ENCODE peak calls at places on chromosomes 13 and 19, in five cellular contexts. S is GM06990, C is HL-60, W is upper lobe of right lung, H is cardiac fibroblast. A is an unnamed sample.

GRCh38 chr13:40115456-40115855 is 460.0 kb downstream of the COG6 start:
- DNase-seq in C (no peak), W (no peak), H (peak; percentile 34), S (no peak), A (no peak)

GRCh38 chr13:29480893-29481525 is 114.5 kb downstream of the SLC7A1 start:
- DNase-seq in S (no peak), H (no peak), W (no peak), C (no peak), A (no peak)

GRCh38 chr19:29576761-29577661 is 29.1 kb upstream of the POP4 start:
- DNase-seq in C (no peak), S (no peak), H (peak; percentile 67), W (no peak), A (no peak)

GRCh38 chr13:18948664-18949488 is 232.7 kb downstream of the TUBA3C start:
- DNase-seq in S (no peak), W (no peak), C (no peak), H (no peak), A (no peak)

GRCh38 chr13:110913911-110914292 is 967 bp downstream of the ANKRD10 start:
- DNase-seq in S (no peak), H (no peak), W (no peak), C (no peak), A (no peak)

GRCh38 chr13:49454388-49455015 is 10.4 kb downstream of the SETDB2 start:
- DNase-seq in S (peak; percentile 49), W (no peak), C (no peak), H (peak; percentile 43), A (peak; percentile 70)

GRCh38 chr19:8340341-8341096 is 2.5 kb downstream of the KANK3 start:
- DNase-seq in H (no peak), W (peak; percentile 81), C (no peak), S (no peak), A (no peak)

GRCh38 chr19:18460313-18460712 is 22.4 kb upstream of the ISYNA1 start:
- DNase-seq in S (no peak), W (no peak), C (no peak), H (peak; percentile 84), A (peak; percentile 72)

GRCh38 chr19:49133621-49134454 is 14.5 kb downstream of the PPFIA3 start:
- DNase-seq in H (peak; percentile 55), W (peak; percentile 91), C (no peak), S (no peak), A (peak; percentile 40)

GRCh38 chr13:66700336-66700735 is 529.8 kb downstream of the PCDH9 start:
- DNase-seq in H (peak; percentile 9), S (no peak), C (no peak), W (no peak), A (no peak)

GRCh38 chr13:34696741-34697140 is 245.3 kb upstream of the NBEA start:
- DNase-seq in H (no peak), C (no peak), S (no peak), W (no peak), A (no peak)

GRCh38 chr19:46624958-46625661 is at the start of gene PTGIR:
- DNase-seq in H (peak; percentile 89), W (no peak), S (no peak), C (peak; percentile 29), A (peak; percentile 88)

GRCh38 chr13:60402022-60402421 is 5.0 kb downstream of the TDRD3 start:
- DNase-seq in H (peak; percentile 12), C (no peak), S (no peak), W (no peak), A (no peak)

GRCh38 chr19:27794444-27795042 is 1418.4 kb downstream of the UQCRFS1 start:
- DNase-seq in H (peak; percentile 50), S (no peak), W (no peak), C (peak; percentile 42), A (peak; percentile 40)

GRCh38 chr19:45613926-45614725 is 12.1 kb upstream of the GPR4 start:
- DNase-seq in S (peak; percentile 58), W (no peak), H (peak; percentile 93), C (peak; percentile 58), A (peak; percentile 88)

GRCh38 chr13:114097504-114097892 is 34.9 kb downstream of the RASA3 start:
- DNase-seq in S (no peak), W (no peak), C (peak; percentile 75), H (no peak), A (no peak)

GRCh38 chr19:10907925-10908324 is 20.5 kb downstream of the YIPF2 start:
- DNase-seq in S (no peak), H (no peak), W (no peak), C (no peak), A (no peak)

GRCh38 chr19:45599286-45599685 is 2.7 kb downstream of the GPR4 start:
- DNase-seq in C (no peak), W (no peak), S (no peak), H (no peak), A (no peak)

GRCh38 chr13:47661076-47661475 is 340.0 kb downstream of the SUCLA2 start:
- DNase-seq in W (no peak), C (no peak), H (peak; percentile 65), S (no peak), A (peak; percentile 92)

GRCh38 chr19:41323430-41324125 is 13.6 kb downstream of the CCDC97 start:
- DNase-seq in W (no peak), C (peak; percentile 49), H (peak; percentile 95), S (no peak), A (peak; percentile 97)

GRCh38 chr13:32594339-32594738 is 8.1 kb downstream of the PDS5B start:
- DNase-seq in S (no peak), H (peak; percentile 44), C (no peak), W (no peak), A (peak; percentile 29)

GRCh38 chr13:66635526-66635925 is 594.6 kb downstream of the PCDH9 start:
- DNase-seq in S (no peak), W (no peak), C (no peak), H (peak; percentile 94), A (peak; percentile 79)

GRCh38 chr13:32495429-32495828 is 43.2 kb downstream of the N4BP2L2 start:
- DNase-seq in H (no peak), S (no peak), W (no peak), C (no peak), A (no peak)

GRCh38 chr19:46068345-46069258 is 27.8 kb upstream of the IGFL4 start:
- DNase-seq in W (no peak), C (peak; percentile 44), H (peak; percentile 93), S (no peak), A (peak; percentile 85)

GRCh38 chr13:30796132-30796832 is 60.9 kb downstream of the ALOX5AP start:
- DNase-seq in S (no peak), W (no peak), C (peak; percentile 19), H (peak; percentile 80), A (peak; percentile 80)

GRCh38 chr13:24068472-24068871 is 92.0 kb upstream of the SPATA13 start:
- DNase-seq in S (no peak), C (no peak), W (no peak), H (no peak), A (no peak)

GRCh38 chr19:4380254-4380727 is 20.1 kb downstream of the SH3GL1 start:
- DNase-seq in H (no peak), W (no peak), C (no peak), S (no peak), A (peak; percentile 23)

GRCh38 chr19:17951151-17952040 is 15.5 kb upstream of the KCNN1 start:
- DNase-seq in H (no peak), C (peak; percentile 23), S (no peak), W (no peak), A (no peak)

GRCh38 chr19:41753936-41754529 is 1.3 kb upstream of the CEACAM6 start:
- DNase-seq in S (no peak), W (no peak), H (peak; percentile 48), C (peak; percentile 80), A (peak; percentile 8)

GRCh38 chr13:71864981-71865857 is 1.8 kb downstream of the DACH1 start:
- DNase-seq in W (peak; percentile 66), H (peak; percentile 24), C (peak; percentile 80), S (no peak), A (no peak)

GRCh38 chr19:41325947-41326706 is 16.2 kb downstream of the CCDC97 start:
- DNase-seq in W (no peak), C (no peak), S (peak; percentile 56), H (peak; percentile 77), A (peak; percentile 85)

GRCh38 chr13:45325806-45326205 is 15.2 kb downstream of the TPT1 start:
- DNase-seq in H (peak; percentile 94), C (peak; percentile 88), S (no peak), W (no peak), A (peak; percentile 83)

GRCh38 chr13:33015791-33016323 is 366 bp upstream of the KL start:
- DNase-seq in C (no peak), H (no peak), S (peak; percentile 37), W (peak; percentile 65), A (no peak)

DNA sequence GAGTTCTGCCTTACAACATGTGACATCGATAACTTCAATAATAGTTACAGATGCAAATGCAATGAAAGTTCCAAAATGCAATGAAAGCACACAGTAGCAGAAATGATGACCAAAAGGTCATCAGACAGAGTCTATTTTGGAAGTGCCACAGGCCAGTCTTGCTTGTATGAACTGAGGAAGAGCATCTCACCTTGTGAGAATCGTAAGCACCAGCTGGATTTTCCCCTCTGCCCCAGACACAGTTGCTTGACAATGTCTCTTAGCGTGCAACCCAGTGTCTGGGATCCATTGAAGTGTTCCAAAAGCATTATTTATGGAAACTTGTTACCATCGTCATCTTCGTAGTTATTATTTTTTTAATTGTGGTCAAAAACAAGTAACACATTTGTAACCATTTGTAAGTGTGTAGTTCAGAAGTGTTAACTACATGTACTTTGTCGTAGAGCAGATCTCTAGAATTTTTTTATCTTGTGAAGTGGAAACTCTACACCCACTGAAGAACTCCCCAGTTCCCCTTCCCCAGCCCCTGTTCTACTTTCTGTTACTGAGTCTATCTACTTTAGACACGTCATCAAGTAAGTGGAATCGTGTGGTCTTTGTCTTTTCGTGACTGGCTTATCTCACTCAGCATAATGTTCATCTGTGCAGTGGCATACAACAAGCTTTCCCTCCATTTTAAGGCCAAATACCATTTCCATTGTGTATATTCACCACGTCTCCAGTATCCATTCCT is 170.0 kb upstream of the RNF113B start:
- DNase-seq in C (no peak), S (no peak), W (no peak), H (no peak), A (no peak)
- H3K4me3 ChIP-seq in C (no peak overlapping the region), S (no peak overlapping the region), W (no peak overlapping the region), H (no peak overlapping the region), A (no peak overlapping the region)

GRCh38 chr13:101941095-101941777 is 460.6 kb downstream of the FGF14 start:
- DNase-seq in S (no peak), C (no peak), W (no peak), H (peak; percentile 22), A (peak; percentile 14)
- TF ChIP-seq CTCF in S (peak; percentile 16), C (no peak), W (peak; percentile 40), H (peak; percentile 37), A (peak; percentile 39)

GRCh38 chr13:50842711-50843255 is 709 bp downstream of the DLEU7 start:
- DNase-seq in S (no peak), W (no peak), C (no peak), H (no peak), A (no peak)
- H3K4me3 ChIP-seq in S (no peak overlapping the region), W (no peak overlapping the region), C (no peak overlapping the region), H (no peak overlapping the region), A (no peak overlapping the region)

GRCh38 chr13:97257800-97258799 is 36.0 kb downstream of the MBNL2 start:
- DNase-seq in H (peak; percentile 95), S (peak; percentile 43), C (no peak), W (no peak), A (peak; percentile 88)
- TF ChIP-seq CTCF in H (peak; percentile 19), S (no peak), C (no peak), W (peak; percentile 15), A (peak; percentile 37)

GRCh38 chr19:50356691-50357177 is 8.7 kb downstream of the NAPSA start:
- DNase-seq in C (no peak), H (no peak), W (peak; percentile 41), S (no peak), A (no peak)
- H3K4me3 ChIP-seq in C (no peak overlapping the region), H (no peak overlapping the region), W (peak overlapping the region; percentile 56), S (no peak overlapping the region), A (no peak overlapping the region)

A was measured in AG10803.